ENCODE peak calls at places on chromosomes 1 and 21, in ten cellular contexts. W is upper lobe of right lung, J is mammary epithelial cell, U is sigmoid colon, E is neural progenitor cell, P is suprapubic skin, T is fibroblast of lung, N is mesendoderm, B is ascending aorta, K is body of pancreas. Z is an unnamed sample. For H3K4me1, the result is how much of the 10 kb centered on the place peaks cover.

GRCh38 chr1:51792864-51793263 is 85.7 kb downstream of the NRDC start:
- DNase-seq in W (no peak), J (peak), U (no peak), E (no peak), P (no peak), T (peak), N (peak), B (no peak), K (no peak), Z (no peak)

GRCh38 chr1:155485945-155486344 is 76.7 kb downstream of the ASH1L start:
- DNase-seq in W (no peak), J (no peak), U (no peak), E (no peak), P (no peak), T (no peak), N (no peak), B (no peak), K (no peak), Z (no peak)

GRCh38 chr1:82632164-82632563 is 831.4 kb downstream of the ADGRL2 start:
- DNase-seq in W (no peak), J (no peak), U (no peak), E (no peak), P (no peak), T (peak), N (no peak), B (no peak), K (no peak), Z (no peak)

GRCh38 chr1:180881806-180882509 is 30.7 kb upstream of the KIAA1614 start:
- DNase-seq in W (no peak), J (peak), U (no peak), E (peak), P (no peak), T (peak), N (peak), B (no peak), K (no peak), Z (no peak)

GRCh38 chr1:196423612-196424011 is 184.6 kb downstream of the KCNT2 start:
- DNase-seq in W (no peak), J (no peak), U (no peak), E (no peak), P (no peak), T (peak), N (no peak), B (no peak), K (no peak), Z (no peak)

GRCh38 chr21:18987515-18988026 is 584.0 kb upstream of the TMPRSS15 start:
- DNase-seq in W (no peak), J (no peak), U (no peak), E (no peak), P (no peak), T (no peak), N (peak), B (no peak), K (no peak), Z (no peak)

GRCh38 chr1:44512313-44512885 is 107.3 kb downstream of the RNF220 start:
- DNase-seq in W (no peak), J (no peak), U (no peak), E (no peak), P (no peak), T (no peak), N (peak), B (no peak), K (no peak), Z (no peak)

GRCh38 chr1:7010534-7011200 is 225.4 kb downstream of the CAMTA1 start:
- DNase-seq in W (no peak), J (no peak), U (no peak), E (no peak), P (no peak), T (no peak), N (no peak), B (no peak), K (peak), Z (no peak)

GRCh38 chr21:27429612-27430361 is 462.9 kb upstream of the ADAMTS5 start:
- DNase-seq in W (no peak), J (no peak), U (no peak), E (no peak), P (no peak), T (peak), N (no peak), B (no peak), K (no peak), Z (no peak)

GRCh38 chr21:27126140-27126539 is 159.3 kb upstream of the ADAMTS5 start:
- DNase-seq in W (no peak), J (no peak), U (no peak), E (no peak), P (no peak), T (no peak), N (no peak), B (no peak), K (no peak), Z (no peak)

GRCh38 chr1:210200090-210200736 is 32.4 kb upstream of the SERTAD4 start:
- DNase-seq in W (no peak), J (no peak), U (no peak), E (no peak), P (no peak), T (no peak), N (no peak), B (no peak), K (no peak), Z (no peak)

GRCh38 chr1:180928272-180929230 is 15.9 kb downstream of the KIAA1614 start:
- DNase-seq in W (no peak), J (no peak), U (no peak), E (no peak), P (no peak), T (no peak), N (no peak), B (no peak), K (no peak), Z (no peak)

GRCh38 chr1:100535264-100535663 is 2.7 kb upstream of the GPR88 start:
- DNase-seq in W (no peak), J (no peak), U (no peak), E (no peak), P (no peak), T (no peak), N (no peak), B (no peak), K (no peak), Z (no peak)

GRCh38 chr1:200380589-200381021 is 29.2 kb downstream of the ZNF281 start:
- DNase-seq in W (no peak), J (no peak), U (no peak), E (no peak), P (no peak), T (no peak), N (no peak), B (no peak), K (no peak), Z (no peak)

GRCh38 chr21:34810786-34811185 is 142.0 kb downstream of the CLIC6 start:
- DNase-seq in W (no peak), J (no peak), U (no peak), E (no peak), P (no peak), T (no peak), N (no peak), B (no peak), K (no peak), Z (no peak)

GRCh38 chr21:34801519-34802132 is 132.8 kb downstream of the CLIC6 start:
- DNase-seq in W (no peak), J (no peak), U (no peak), E (no peak), P (no peak), T (no peak), N (peak), B (no peak), K (no peak), Z (peak)

GRCh38 chr1:8189931-8190483 is 127.9 kb upstream of the SLC45A1 start:
- DNase-seq in W (no peak), J (peak), U (no peak), E (no peak), P (no peak), T (peak), N (no peak), B (no peak), K (peak), Z (peak)

GRCh38 chr21:38268859-38269566 is 12.2 kb downstream of the KCNJ15 start:
- DNase-seq in W (no peak), J (no peak), U (no peak), E (no peak), P (no peak), T (no peak), N (no peak), B (no peak), K (no peak), Z (no peak)
- H3K4me3 ChIP-seq in W (no peak), J (no peak), U (no peak), E (no peak), P (no peak), T (no peak), N (no peak), B (no peak), K (no peak), Z (no peak)

GRCh38 chr21:42187976-42188653 is 30.8 kb upstream of the ABCG1 start:
- DNase-seq in W (no peak), J (peak), U (peak), E (no peak), P (no peak), T (peak), N (no peak), B (no peak), K (peak), Z (no peak)

GRCh38 chr21:42183374-42184266 is 35.3 kb upstream of the ABCG1 start:
- DNase-seq in W (no peak), J (no peak), U (no peak), E (no peak), P (no peak), T (no peak), N (no peak), B (no peak), K (no peak), Z (no peak)

GRCh38 chr21:42189860-42190491 is 29.0 kb upstream of the ABCG1 start:
- DNase-seq in W (no peak), J (no peak), U (no peak), E (no peak), P (no peak), T (no peak), N (no peak), B (no peak), K (no peak), Z (no peak)

GRCh38 chr21:42188663-42189062 is 30.3 kb upstream of the ABCG1 start:
- DNase-seq in W (no peak), J (no peak), U (no peak), E (no peak), P (no peak), T (no peak), N (no peak), B (no peak), K (no peak), Z (no peak)

GRCh38 chr21:42186591-42186990 is 32.3 kb upstream of the ABCG1 start:
- DNase-seq in W (no peak), J (no peak), U (no peak), E (no peak), P (no peak), T (no peak), N (no peak), B (no peak), K (no peak), Z (no peak)
- H3K4me1 ChIP-seq in W (under half), J (under half), U (under half), E (under half), P (under half), T (under half), N (under half), B (under half), K (under half), Z (under half)

GRCh38 chr1:11690669-11691301 is 725 bp upstream of the DRAXIN start:
- DNase-seq in W (no peak), J (no peak), U (no peak), E (peak), P (no peak), T (no peak), N (peak), B (no peak), K (no peak), Z (peak)

GRCh38 chr1:11691302-11691914 is at the start of gene DRAXIN:
- DNase-seq in W (no peak), J (peak), U (no peak), E (peak), P (no peak), T (peak), N (peak), B (no peak), K (no peak), Z (peak)

GRCh38 chr1:11693917-11694316 is 2.4 kb downstream of the DRAXIN start:
- DNase-seq in W (no peak), J (no peak), U (no peak), E (no peak), P (no peak), T (no peak), N (no peak), B (no peak), K (no peak), Z (no peak)

GRCh38 chr1:11692899-11693590 is 1.5 kb downstream of the DRAXIN start:
- DNase-seq in W (no peak), J (peak), U (no peak), E (peak), P (no peak), T (peak), N (no peak), B (no peak), K (no peak), Z (peak)

DNA sequence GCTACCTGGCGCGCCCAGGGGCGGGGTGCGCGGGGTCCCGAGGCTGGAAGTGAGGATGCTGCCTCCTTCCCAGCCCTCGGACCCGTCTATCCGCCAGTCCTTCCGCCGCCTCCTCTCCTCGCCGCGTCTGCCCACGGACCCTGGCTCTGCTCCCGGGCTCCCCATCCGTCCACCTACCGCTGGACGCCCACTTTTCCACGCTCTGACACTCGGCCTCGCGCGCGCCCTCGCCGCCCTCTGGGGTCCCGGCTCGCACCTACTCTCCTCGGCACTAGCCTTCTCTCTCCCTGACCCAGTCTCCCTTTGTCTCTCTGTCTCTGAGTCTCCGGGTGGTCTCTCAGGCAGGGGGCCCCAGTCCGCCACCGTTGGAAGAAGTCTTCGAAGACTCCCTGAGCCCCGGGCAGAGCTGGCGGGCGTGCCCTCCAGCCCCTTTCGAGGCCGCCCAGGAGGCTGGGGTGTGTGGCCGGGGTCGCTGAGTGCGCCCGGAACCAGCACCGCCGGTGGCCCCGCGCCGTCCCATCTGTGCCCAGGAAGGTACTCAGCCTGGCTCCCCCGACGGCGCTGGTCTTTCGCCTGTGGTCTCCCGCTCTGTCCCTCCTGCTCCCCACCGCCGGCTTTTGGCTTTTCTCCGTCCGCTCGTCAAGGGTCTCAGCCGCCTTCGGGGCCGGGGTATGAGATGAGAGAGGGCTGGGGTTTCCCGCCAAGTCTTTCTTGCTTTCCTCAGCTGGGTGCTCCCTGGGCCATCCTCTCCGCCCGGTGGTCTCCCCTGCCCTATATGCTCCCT is 610 bp downstream of the DRAXIN start:
- DNase-seq in W (no peak), J (no peak), U (no peak), E (peak), P (no peak), T (no peak), N (no peak), B (no peak), K (no peak), Z (no peak)
- H3K4me3 ChIP-seq in W (no peak), J (peak), U (no peak), E (peak), P (peak), T (no peak), N (peak), B (peak), K (no peak), Z (peak)

GRCh38 chr21:46489162-46489663 is 30.5 kb downstream of the DIP2A start:
- DNase-seq in W (no peak), J (no peak), U (no peak), E (no peak), P (no peak), T (no peak), N (no peak), B (no peak), K (no peak), Z (no peak)
- H3K4me1 ChIP-seq in W (under half), J (under half), U (under half), E (under half), P (under half), T (under half), N (under half), B (under half), K (under half), Z (under half)

GRCh38 chr1:40133839-40134238 is 27.3 kb upstream of the RLF start:
- DNase-seq in W (no peak), J (no peak), U (no peak), E (no peak), P (no peak), T (no peak), N (no peak), B (no peak), K (no peak), Z (peak)

GRCh38 chr1:40130892-40131291 is 30.3 kb upstream of the RLF start:
- DNase-seq in W (no peak), J (peak), U (no peak), E (no peak), P (no peak), T (no peak), N (no peak), B (no peak), K (no peak), Z (no peak)

GRCh38 chr1:40133122-40133665 is 28.0 kb upstream of the RLF start:
- DNase-seq in W (no peak), J (no peak), U (no peak), E (no peak), P (no peak), T (peak), N (no peak), B (no peak), K (no peak), Z (no peak)

DNA sequence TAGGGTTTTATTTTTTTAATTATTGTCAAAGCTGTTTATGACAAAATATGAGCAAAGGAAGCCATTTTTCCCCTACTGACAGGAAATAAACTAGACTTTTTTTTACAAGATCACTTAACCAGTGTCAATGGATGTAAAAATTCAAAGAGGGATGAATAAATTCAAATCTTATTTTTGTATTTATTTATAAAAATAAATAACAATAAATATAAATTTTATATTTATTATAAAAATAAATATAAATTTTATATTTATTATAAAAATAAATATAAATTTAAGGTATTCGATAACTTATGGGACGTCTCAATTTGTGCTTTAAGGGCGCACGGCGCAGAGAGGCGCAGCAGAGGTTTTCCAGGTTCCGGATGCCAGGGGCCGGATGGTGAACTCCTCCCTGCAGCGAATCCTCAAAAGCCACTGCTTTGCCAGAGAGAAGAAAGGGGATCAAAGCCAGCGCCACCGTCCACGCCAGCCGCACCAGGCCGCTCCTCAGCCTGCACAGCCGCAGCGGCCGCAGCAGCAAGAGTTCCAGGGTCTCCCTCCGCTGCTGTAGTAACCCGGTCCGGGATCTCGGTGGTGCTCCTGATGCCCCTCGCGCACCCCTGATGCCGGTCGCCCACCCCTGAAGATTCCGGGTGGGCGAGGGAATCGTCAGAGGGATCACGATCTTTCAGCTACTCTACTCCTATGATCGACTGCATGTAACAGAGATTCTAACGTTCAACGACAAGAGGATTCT is 28.6 kb upstream of the RLF start:
- DNase-seq in W (no peak), J (no peak), U (no peak), E (no peak), P (no peak), T (peak), N (no peak), B (no peak), K (no peak), Z (no peak)
- H3K4me3 ChIP-seq in W (no peak), J (peak), U (no peak), E (no peak), P (peak), T (peak), N (no peak), B (peak), K (no peak), Z (no peak)

GRCh38 chr1:182670032-182670431 is 14.4 kb downstream of the RGS8 start:
- DNase-seq in W (no peak), J (no peak), U (no peak), E (no peak), P (no peak), T (no peak), N (no peak), B (no peak), K (no peak), Z (no peak)

GRCh38 chr1:182666736-182667135 is 17.7 kb downstream of the RGS8 start:
- DNase-seq in W (no peak), J (no peak), U (no peak), E (peak), P (no peak), T (peak), N (peak), B (no peak), K (no peak), Z (no peak)

GRCh38 chr1:182668633-182669032 is 15.8 kb downstream of the RGS8 start:
- DNase-seq in W (no peak), J (no peak), U (no peak), E (no peak), P (no peak), T (no peak), N (peak), B (no peak), K (no peak), Z (no peak)

GRCh38 chr1:182669266-182669665 is 15.1 kb downstream of the RGS8 start:
- DNase-seq in W (no peak), J (no peak), U (no peak), E (no peak), P (no peak), T (no peak), N (peak), B (no peak), K (no peak), Z (no peak)

GRCh38 chr1:182667848-182668505 is 16.4 kb downstream of the RGS8 start:
- DNase-seq in W (no peak), J (no peak), U (no peak), E (no peak), P (no peak), T (no peak), N (no peak), B (no peak), K (no peak), Z (no peak)
- H3K4me1 ChIP-seq in W (under half), J (under half), U (under half), E (under half), P (under half), T (under half), N (under half), B (under half), K (under half), Z (under half)

GRCh38 chr1:150925080-150925479 is 1.1 kb upstream of the SETDB1 start:
- DNase-seq in W (no peak), J (no peak), U (no peak), E (no peak), P (no peak), T (no peak), N (peak), B (no peak), K (no peak), Z (peak)
- H3K4me3 ChIP-seq in W (peak), J (no peak), U (no peak), E (no peak), P (peak), T (no peak), N (no peak), B (peak), K (no peak), Z (peak)

GRCh38 chr1:18789246-18789645 is 70.2 kb downstream of the TAS1R2 start:
- DNase-seq in W (no peak), J (no peak), U (no peak), E (no peak), P (no peak), T (no peak), N (no peak), B (no peak), K (no peak), Z (no peak)

GRCh38 chr1:18787825-18788385 is 71.6 kb downstream of the TAS1R2 start:
- DNase-seq in W (no peak), J (no peak), U (no peak), E (no peak), P (no peak), T (no peak), N (no peak), B (no peak), K (no peak), Z (no peak)

GRCh38 chr1:18783705-18784522 is 75.5 kb downstream of the TAS1R2 start:
- DNase-seq in W (no peak), J (no peak), U (no peak), E (peak), P (no peak), T (no peak), N (peak), B (no peak), K (no peak), Z (no peak)

GRCh38 chr1:18784523-18784833 is 75.0 kb downstream of the TAS1R2 start:
- DNase-seq in W (no peak), J (no peak), U (no peak), E (no peak), P (no peak), T (no peak), N (no peak), B (no peak), K (no peak), Z (no peak)

DNA sequence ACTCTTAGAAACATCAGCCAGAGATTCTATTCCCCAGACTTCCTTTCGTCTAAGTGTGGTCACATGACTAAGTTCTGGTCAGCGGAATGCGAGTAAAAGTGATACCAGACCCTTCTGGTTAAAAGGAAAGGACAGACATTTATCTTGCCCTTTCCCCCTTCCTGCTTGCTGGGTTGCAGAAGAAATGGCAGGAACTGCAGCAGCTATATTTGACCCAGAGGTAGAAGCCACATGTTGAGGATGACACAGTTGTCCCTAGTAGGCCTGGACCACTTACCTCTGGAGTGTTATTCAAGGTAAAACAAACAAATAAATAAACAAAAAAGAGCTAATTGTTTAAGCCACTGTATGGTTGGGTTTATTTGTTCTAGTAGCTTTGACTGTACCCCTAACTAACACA is 73.3 kb downstream of the TAS1R2 start:
- DNase-seq in W (no peak), J (no peak), U (no peak), E (no peak), P (no peak), T (no peak), N (no peak), B (no peak), K (no peak), Z (no peak)
- H3K4me1 ChIP-seq in W (under half), J (under half), U (under half), E (under half), P (under half), T (under half), N (under half), B (under half), K (under half), Z (under half)

GRCh38 chr1:227335587-227336020 is 17.3 kb upstream of the CDC42BPA start:
- DNase-seq in W (no peak), J (no peak), U (no peak), E (no peak), P (no peak), T (no peak), N (no peak), B (no peak), K (no peak), Z (no peak)
- H3K4me3 ChIP-seq in W (no peak), J (no peak), U (no peak), E (no peak), P (no peak), T (no peak), N (no peak), B (no peak), K (no peak), Z (no peak)

Z was measured in SJCRH30.